ENCODE peak calls at places on chromosomes 12 and 14, in five cellular contexts. X is endothelial cell of umbilical vein; J is pancreas; I is effector CD8-positive, alpha-beta T cell; T is AML-193. M is an unnamed sample.

GRCh38 chr12:48165089-48166031 is 8.0 kb upstream of the ASB8 start:
- DNase-seq in J (no peak), T (peak), I (peak), X (peak), M (no peak)

GRCh38 chr14:70671652-70672327 is 30.1 kb downstream of the TTC9 start:
- DNase-seq in X (no peak), I (no peak), J (no peak), T (no peak), M (no peak)

GRCh38 chr14:83556746-83557460 is 1973.0 kb upstream of the FLRT2 start:
- DNase-seq in J (no peak), I (no peak), X (peak), T (no peak), M (no peak)

GRCh38 chr14:36585100-36585499 is 2.7 kb upstream of the NKX2-8 start:
- DNase-seq in I (no peak), X (no peak), J (no peak), T (no peak), M (no peak)

GRCh38 chr14:51644215-51644969 is 7.3 kb upstream of the FRMD6 start:
- DNase-seq in T (no peak), I (no peak), X (no peak), J (no peak), M (no peak)

GRCh38 chr12:47851303-47851952 is 31.7 kb upstream of the HDAC7 start:
- DNase-seq in T (no peak), I (no peak), X (no peak), J (no peak), M (no peak)

GRCh38 chr14:84579292-84579691 is 950.7 kb upstream of the FLRT2 start:
- DNase-seq in X (no peak), T (no peak), J (no peak), I (no peak), M (no peak)

GRCh38 chr12:3154006-3154405 is 76.8 kb downstream of the TSPAN9 start:
- DNase-seq in T (no peak), J (no peak), X (no peak), I (no peak), M (no peak)

GRCh38 chr14:91115986-91116385 is 2.1 kb downstream of the DGLUCY start:
- DNase-seq in X (peak), I (no peak), J (no peak), T (no peak), M (no peak)

GRCh38 chr14:73025544-73025943 is 1.4 kb downstream of the ZFYVE1 start:
- DNase-seq in T (no peak), I (no peak), X (no peak), J (peak), M (no peak)

M was measured in pulmonary artery endothelial cell.